ENCODE peak calls at places on chromosomes 13 and 19, in seven cellular contexts. P is prostate gland, T is IMR-90, M is fibroblast of lung, L is psoas muscle, G is ascending aorta, S is HL-60. V is an unnamed sample.

GRCh38 chr13:92097337-92097903 is 699.0 kb downstream of the GPC5 start:
- DNase-seq in T (no peak), S (peak), G (no peak), M (peak), L (no peak), P (no peak), V (no peak)

GRCh38 chr19:13060233-13060963 is 42.3 kb downstream of the LYL1 start:
- DNase-seq in S (no peak), P (no peak), M (peak), T (no peak), G (no peak), L (no peak), V (peak)

GRCh38 chr13:19817510-19818158 is 34.9 kb upstream of the PSPC1 start:
- DNase-seq in G (no peak), P (no peak), L (no peak), S (no peak), M (no peak), T (no peak), V (no peak)

GRCh38 chr13:27076411-27076810 is 95.2 kb downstream of the USP12 start:
- DNase-seq in G (no peak), T (peak), M (peak), P (no peak), L (no peak), S (no peak), V (no peak)

GRCh38 chr19:16518483-16519229 is 22.5 kb downstream of the C19orf44 start:
- DNase-seq in T (no peak), S (no peak), G (no peak), M (no peak), P (no peak), L (no peak), V (no peak)

GRCh38 chr13:59480398-59480797 is 683.3 kb downstream of the DIAPH3 start:
- DNase-seq in G (no peak), T (no peak), S (no peak), P (no peak), L (no peak), M (peak), V (no peak)

GRCh38 chr19:8585894-8586750 is 8.9 kb upstream of the MYO1F start:
- DNase-seq in G (no peak), S (no peak), L (no peak), M (peak), P (no peak), T (no peak), V (no peak)

GRCh38 chr13:24463078-24463477 is 49.5 kb downstream of the PARP4 start:
- DNase-seq in S (no peak), M (no peak), T (no peak), L (no peak), G (no peak), P (no peak), V (no peak)

GRCh38 chr13:107438251-107438650 is 777.1 kb downstream of the LIG4 start:
- DNase-seq in M (no peak), P (no peak), L (no peak), G (no peak), S (no peak), T (no peak), V (no peak)

GRCh38 chr19:48419158-48419920 is 25.9 kb downstream of the GRIN2D start:
- DNase-seq in L (peak), T (peak), G (no peak), M (peak), S (no peak), P (no peak), V (peak)

GRCh38 chr13:36131215-36131930 is at the start of gene DCLK1:
- DNase-seq in S (no peak), G (no peak), T (no peak), M (peak), P (peak), L (peak), V (peak)

GRCh38 chr13:73740681-73741080 is 393.5 kb downstream of the KLF12 start:
- DNase-seq in G (no peak), T (peak), S (no peak), L (no peak), M (peak), P (no peak), V (peak)

GRCh38 chr13:79936368-79937136 is 404.4 kb downstream of the SPRY2 start:
- DNase-seq in P (peak), T (peak), M (peak), L (no peak), G (peak), S (no peak), V (peak)

GRCh38 chr19:11324079-11324661 is 15.3 kb downstream of the RAB3D start:
- DNase-seq in L (peak), G (peak), M (peak), S (peak), P (peak), T (peak), V (peak)

GRCh38 chr19:7236153-7236552 is 58.1 kb downstream of the INSR start:
- DNase-seq in G (no peak), T (no peak), M (no peak), P (no peak), S (no peak), L (no peak), V (no peak)

GRCh38 chr13:106536244-106537034 is 977 bp upstream of the EFNB2 start:
- DNase-seq in P (peak), L (peak), S (peak), G (no peak), T (peak), M (peak), V (peak)

GRCh38 chr13:73201601-73202000 is 142.8 kb downstream of the KLF5 start:
- DNase-seq in P (no peak), T (no peak), G (no peak), L (no peak), S (no peak), M (no peak), V (peak)

GRCh38 chr13:98875146-98875729 is 102.6 kb downstream of the DOCK9 start:
- DNase-seq in T (no peak), S (no peak), G (no peak), P (no peak), L (no peak), M (no peak), V (no peak)

GRCh38 chr13:99151516-99151915 is 49.1 kb upstream of the UBAC2 start:
- DNase-seq in G (no peak), P (no peak), L (no peak), M (peak), S (no peak), T (peak), V (peak)

GRCh38 chr13:80074143-80074752 is 266.7 kb downstream of the SPRY2 start:
- DNase-seq in T (no peak), S (no peak), M (no peak), G (no peak), L (no peak), P (no peak), V (no peak)

GRCh38 chr13:37679043-37679442 is 80.5 kb upstream of the POSTN start:
- DNase-seq in T (no peak), P (no peak), G (no peak), M (no peak), L (no peak), S (no peak), V (no peak)

GRCh38 chr19:23437901-23438300 is 42.6 kb upstream of the ZNF91 start:
- DNase-seq in M (no peak), S (no peak), L (no peak), P (no peak), T (no peak), G (no peak), V (no peak)

GRCh38 chr19:48795855-48796142 is 15.0 kb downstream of the BCAT2 start:
- DNase-seq in S (no peak), M (no peak), G (no peak), P (no peak), L (peak), T (no peak), V (peak)

GRCh38 chr13:98182153-98182552 is 5.1 kb upstream of the RNF113B start:
- DNase-seq in T (no peak), S (no peak), P (no peak), G (no peak), L (no peak), M (no peak), V (no peak)

GRCh38 chr13:79995334-79995733 is 345.6 kb downstream of the SPRY2 start:
- DNase-seq in P (no peak), T (peak), G (no peak), S (no peak), L (no peak), M (peak), V (peak)

GRCh38 chr13:76516013-76516412 is 370.2 kb downstream of the KCTD12 start:
- DNase-seq in G (no peak), P (no peak), L (no peak), M (peak), S (no peak), T (peak), V (peak)

GRCh38 chr13:44396963-44397580 is 23.4 kb downstream of the SERP2 start:
- DNase-seq in T (peak), G (no peak), P (no peak), L (no peak), S (no peak), M (peak), V (peak)

GRCh38 chr13:32790731-32791130 is 204.5 kb downstream of the PDS5B start:
- DNase-seq in S (no peak), G (no peak), L (no peak), T (no peak), M (no peak), P (no peak), V (peak)

GRCh38 chr19:12782424-12783225 is 7.3 kb upstream of the HOOK2 start:
- DNase-seq in L (peak), S (peak), P (peak), M (peak), T (peak), G (peak), V (peak)

GRCh38 chr19:17327654-17328516 is 6.8 kb downstream of the ANO8 start:
- DNase-seq in G (no peak), L (no peak), T (no peak), M (no peak), S (no peak), P (peak), V (no peak)

GRCh38 chr19:6125571-6125989 is 9.9 kb upstream of the ACSBG2 start:
- DNase-seq in S (peak), L (peak), T (peak), M (peak), P (peak), G (no peak), V (peak)

GRCh38 chr13:90105881-90106496 is 1241.5 kb upstream of the MIR17HG start:
- DNase-seq in P (no peak), T (no peak), L (no peak), G (no peak), M (peak), S (no peak), V (peak)

GRCh38 chr19:40807147-40808020 is 8.4 kb downstream of the EGLN2 start:
- DNase-seq in L (no peak), M (no peak), T (no peak), S (no peak), G (no peak), P (no peak), V (no peak)

GRCh38 chr13:32022292-32022691 is 9.3 kb upstream of the FRY start:
- DNase-seq in G (no peak), M (no peak), T (no peak), P (no peak), S (no peak), L (no peak), V (peak)

GRCh38 chr13:98207411-98207810 is 30.3 kb upstream of the RNF113B start:
- DNase-seq in M (peak), T (peak), L (no peak), G (no peak), P (no peak), S (no peak), V (no peak)

GRCh38 chr19:13401388-13401787 is 104.9 kb downstream of the CACNA1A start:
- DNase-seq in P (no peak), M (peak), L (no peak), T (peak), G (no peak), S (no peak), V (peak)

DNA sequence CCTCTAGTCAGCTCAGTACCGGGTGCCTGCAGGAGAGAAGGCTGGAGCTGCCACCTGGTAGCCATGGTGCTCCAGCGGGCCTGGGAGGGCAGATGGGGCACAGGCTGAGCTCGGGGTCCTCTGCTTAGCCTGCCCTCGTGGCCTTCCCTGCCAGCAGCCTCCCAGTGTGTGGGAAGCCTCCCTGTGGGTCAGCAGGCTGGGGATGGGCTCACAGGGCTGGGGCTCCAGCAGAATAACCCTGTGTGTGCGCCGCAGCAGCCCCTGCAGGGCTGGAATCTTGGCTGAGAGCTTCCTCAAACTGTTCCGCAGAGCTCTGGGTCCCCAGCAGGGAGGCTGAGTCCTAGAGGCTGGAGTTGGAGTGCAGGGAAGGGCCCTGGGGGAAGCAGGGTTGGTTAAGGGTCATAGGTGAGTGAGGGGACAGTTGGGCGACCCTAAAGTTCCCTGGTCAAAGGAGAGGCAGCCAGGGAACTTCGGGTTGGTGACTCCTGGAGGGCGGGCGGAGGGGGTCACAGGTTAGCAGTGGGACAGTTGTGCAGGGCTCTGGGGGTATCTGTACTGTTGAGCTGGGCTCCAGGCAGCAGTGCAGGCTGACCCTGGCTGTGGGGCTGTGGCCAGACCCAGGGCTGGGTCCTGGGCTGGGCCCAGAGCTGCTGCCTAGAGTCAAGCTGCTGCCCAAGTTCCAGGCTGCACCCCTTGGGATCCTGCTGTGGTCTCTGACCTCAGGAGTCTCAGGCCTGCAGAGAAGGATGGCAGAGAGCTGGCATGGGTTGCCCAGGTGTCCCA is 14.0 kb downstream of the ARHGAP33 start:
- DNase-seq in T (no peak), G (no peak), P (no peak), S (no peak), L (no peak), M (no peak), V (no peak)
- TF ChIP-seq CTCF in T (no peak), G (no peak), P (no peak), S (no peak), L (no peak), M (no peak), V (no peak)

DNA sequence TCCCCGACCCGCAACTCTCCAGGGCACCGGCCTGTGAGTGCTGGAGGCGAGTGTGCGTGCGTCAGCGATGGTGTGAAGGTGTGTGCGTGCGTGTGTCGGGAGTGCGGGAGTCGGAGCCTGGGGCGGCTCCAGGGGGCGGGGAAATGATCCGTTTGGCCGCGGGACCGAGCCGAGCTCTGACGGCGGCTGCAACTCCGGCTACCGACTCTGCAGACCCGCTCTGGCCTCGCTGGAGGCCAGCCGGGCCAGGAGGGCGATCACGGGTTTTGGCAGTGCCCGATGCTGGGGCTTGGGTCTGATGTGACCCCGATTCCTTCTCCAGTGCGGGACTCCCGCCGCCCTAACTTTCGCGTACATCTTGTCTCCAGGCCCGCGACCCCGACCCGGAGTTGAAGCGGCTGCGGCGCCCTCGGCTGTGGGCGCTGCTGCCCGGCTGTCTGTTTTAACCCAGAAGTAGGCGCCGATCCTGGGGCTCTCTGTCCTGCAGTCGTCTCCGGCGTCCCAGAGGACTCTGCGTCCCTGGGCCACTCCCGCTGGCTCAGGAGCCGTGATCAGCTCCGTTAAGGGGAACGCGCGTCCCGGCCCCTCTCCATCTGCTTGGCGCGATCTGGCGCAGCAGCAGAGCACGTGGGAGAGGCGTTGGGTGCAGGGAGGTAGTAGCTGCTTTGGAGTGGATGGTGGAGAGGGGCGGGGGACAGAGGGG is 1.2 kb downstream of the CHST8 start:
- DNase-seq in S (no peak), L (no peak), M (no peak), T (no peak), P (no peak), G (no peak), V (no peak)
- H3K4me3 ChIP-seq in S (no peak), L (peak), M (no peak), T (no peak), P (peak), G (no peak), V (no peak)

GRCh38 chr13:26052136-26052736 is 420 bp upstream of the SHISA2 start:
- DNase-seq in M (no peak), G (no peak), T (no peak), P (no peak), L (no peak), S (no peak), V (no peak)
- TF ChIP-seq CTCF in M (no peak), G (no peak), T (no peak), P (no peak), L (no peak), S (no peak), V (no peak)

GRCh38 chr13:102401755-102402154 is at the start of gene FGF14:
- DNase-seq in M (no peak), P (no peak), G (no peak), S (no peak), L (no peak), T (no peak), V (no peak)
- H3K4me3 ChIP-seq in M (peak), P (peak), G (peak), S (no peak), L (peak), T (peak), V (peak)

GRCh38 chr13:78689011-78689410 is 30.1 kb upstream of the OBI1 start:
- DNase-seq in M (no peak), S (no peak), L (no peak), G (no peak), T (no peak), P (no peak), V (no peak)
- TF ChIP-seq CTCF in M (no peak), S (no peak), L (peak), G (no peak), T (no peak), P (no peak), V (peak)

GRCh38 chr19:2602391-2603181 is 99.9 kb downstream of the GNG7 start:
- DNase-seq in T (peak), G (peak), S (no peak), M (peak), P (peak), L (peak), V (peak)

GRCh38 chr19:2604747-2605329 is 97.7 kb downstream of the GNG7 start:
- DNase-seq in L (no peak), T (no peak), M (no peak), G (no peak), P (no peak), S (no peak), V (no peak)

GRCh38 chr19:2600914-2601870 is 101.3 kb downstream of the GNG7 start:
- DNase-seq in L (no peak), M (no peak), P (no peak), S (no peak), T (no peak), G (no peak), V (no peak)

GRCh38 chr19:2607712-2608601 is 94.5 kb downstream of the GNG7 start:
- DNase-seq in P (no peak), S (no peak), T (no peak), M (no peak), G (no peak), L (no peak), V (no peak)

DNA sequence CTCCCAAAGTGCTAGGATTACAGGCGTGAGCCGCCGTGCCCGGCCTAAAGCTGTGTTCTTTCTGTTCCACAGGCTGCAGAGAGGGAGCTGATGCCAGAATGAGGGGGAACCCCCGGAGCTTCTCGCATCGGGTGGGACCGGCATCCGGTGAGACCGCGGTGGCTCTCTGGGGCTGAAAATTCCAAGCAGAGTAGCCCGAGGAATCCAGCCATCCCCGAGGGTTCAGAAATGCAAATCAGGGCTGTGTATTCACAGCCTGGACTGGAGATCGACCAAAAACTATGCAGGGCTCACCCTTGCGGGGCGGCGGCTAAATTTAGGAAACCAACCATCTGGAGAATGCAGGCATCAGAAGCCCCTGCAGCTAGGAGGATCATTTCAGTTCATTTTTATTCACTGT is 99.2 kb downstream of the GNG7 start:
- DNase-seq in S (no peak), T (no peak), G (no peak), M (peak), P (no peak), L (peak), V (peak)
- H3K4me3 ChIP-seq in S (no peak), T (no peak), G (peak), M (peak), P (no peak), L (peak), V (peak)

GRCh38 chr13:110137677-110138008 is 169.3 kb downstream of the COL4A1 start:
- DNase-seq in G (no peak), M (no peak), T (no peak), L (peak), S (no peak), P (peak), V (peak)
- TF ChIP-seq CTCF in G (peak), M (peak), T (peak), L (peak), S (peak), P (peak), V (no peak)